ENCODE peak calls at places on chromosomes 6 and 20, in five cellular contexts. H, X, Z, F and L are unnamed samples. For H3K4me1, the result is how much of the 10 kb centered on the place peaks cover.

GRCh38 chr6:52503853-52504777 is 72.7 kb downstream of the TRAM2 start:
- DNase-seq in Z (peak), X (no peak), F (peak), H (no peak), L (peak)

GRCh38 chr6:83696674-83697073 is 12.2 kb downstream of the SNAP91 start:
- DNase-seq in Z (no peak), X (no peak), F (no peak), H (no peak), L (no peak)

GRCh38 chr6:21137708-21138358 is 455.7 kb upstream of the SOX4 start:
- DNase-seq in F (peak), Z (peak), X (no peak), H (no peak), L (no peak)

GRCh38 chr6:15504040-15504491 is 158.8 kb downstream of the DTNBP1 start:
- DNase-seq in H (peak), Z (no peak), F (peak), X (no peak), L (peak)

GRCh38 chr6:147936703-147937102 is 405.9 kb upstream of the SASH1 start:
- DNase-seq in H (no peak), Z (no peak), X (no peak), F (no peak), L (no peak)

GRCh38 chr20:20343886-20344381 is 24.0 kb upstream of the INSM1 start:
- DNase-seq in H (no peak), F (no peak), X (no peak), Z (no peak), L (peak)

GRCh38 chr20:52490715-52491430 is 299.3 kb upstream of the ZFP64 start:
- DNase-seq in F (peak), Z (peak), H (no peak), X (no peak), L (no peak)

GRCh38 chr6:144232434-144233223 is 52.5 kb upstream of the UTRN start:
- DNase-seq in H (no peak), F (no peak), X (no peak), Z (peak), L (no peak)

GRCh38 chr6:26660096-26660425 is 515 bp upstream of the ZNF322 start:
- DNase-seq in Z (peak), F (peak), H (no peak), X (peak), L (no peak)

GRCh38 chr6:84681693-84682326 is 82.6 kb downstream of the TBX18 start:
- DNase-seq in F (no peak), H (no peak), X (no peak), Z (no peak), L (no peak)

GRCh38 chr6:107987805-107988204 is 29.8 kb upstream of the SEC63 start:
- DNase-seq in Z (no peak), X (peak), H (no peak), F (no peak), L (no peak)

GRCh38 chr6:136930528-136930927 is 8.4 kb downstream of the SLC35D3 start:
- DNase-seq in X (no peak), H (no peak), F (no peak), Z (no peak), L (no peak)

GRCh38 chr20:57672164-57672563 is 37.7 kb downstream of the PMEPA1 start:
- DNase-seq in X (no peak), Z (peak), F (peak), H (peak), L (no peak)

GRCh38 chr20:20369353-20370086 is 1.6 kb downstream of the INSM1 start:
- DNase-seq in F (no peak), Z (no peak), H (peak), X (peak), L (peak)

GRCh38 chr20:52379723-52380336 is 188.3 kb upstream of the ZFP64 start:
- DNase-seq in X (peak), H (peak), Z (peak), F (peak), L (peak)

GRCh38 chr20:38173237-38174156 is 8.4 kb upstream of the TGM2 start:
- DNase-seq in X (peak), F (peak), H (peak), Z (peak), L (peak)

GRCh38 chr6:167157867-167158266 is at the start of gene GPR31:
- DNase-seq in Z (no peak), X (no peak), H (no peak), F (no peak), L (no peak)

GRCh38 chr20:25372584-25373336 is 17.9 kb downstream of the ABHD12 start:
- DNase-seq in H (no peak), F (peak), X (no peak), Z (peak), L (peak)

GRCh38 chr6:71246596-71246995 is 42.0 kb upstream of the OGFRL1 start:
- DNase-seq in Z (no peak), H (no peak), X (no peak), F (no peak), L (no peak)

GRCh38 chr20:56764671-56765070 is 135.6 kb downstream of the TFAP2C start:
- DNase-seq in Z (no peak), H (no peak), X (no peak), F (no peak), L (no peak)

GRCh38 chr6:108560463-108561308 is at the start of gene FOXO3:
- DNase-seq in F (peak), X (peak), H (peak), Z (peak), L (peak)

GRCh38 chr6:116389357-116389756 is 18.6 kb downstream of the DSE start:
- DNase-seq in F (no peak), H (no peak), Z (no peak), X (no peak), L (no peak)

GRCh38 chr6:160135922-160136655 is 14.5 kb downstream of the SLC22A1 start:
- DNase-seq in H (no peak), X (no peak), Z (no peak), F (no peak), L (no peak)

GRCh38 chr6:75933387-75933975 is 139.0 kb downstream of the IMPG1 start:
- DNase-seq in F (no peak), Z (no peak), H (no peak), X (no peak), L (no peak)

GRCh38 chr20:13412806-13413445 is 191.9 kb downstream of the ISM1 start:
- DNase-seq in Z (peak), F (peak), H (no peak), X (no peak), L (no peak)

GRCh38 chr6:106802141-106802540 is 172.4 kb downstream of the CD24 start:
- DNase-seq in F (no peak), H (no peak), X (no peak), Z (no peak), L (no peak)

GRCh38 chr6:122995930-122996796 is at the start of gene CLVS2:
- DNase-seq in H (peak), Z (no peak), F (peak), X (peak), L (peak)

GRCh38 chr6:111781055-111781708 is 92.1 kb downstream of the FYN start:
- DNase-seq in F (peak), H (no peak), X (no peak), Z (peak), L (no peak)

GRCh38 chr20:62550087-62550565 is 74.3 kb upstream of the GATA5 start:
- DNase-seq in H (peak), F (no peak), X (peak), Z (no peak), L (no peak)

GRCh38 chr6:113723182-113723581 is 134.0 kb upstream of the MARCKS start:
- DNase-seq in H (no peak), X (no peak), F (no peak), Z (peak), L (peak)

GRCh38 chr6:79782775-79783174 is 151.6 kb downstream of the SH3BGRL2 start:
- DNase-seq in X (no peak), Z (no peak), H (no peak), F (no peak), L (no peak)

GRCh38 chr20:51612896-51613295 is 70.4 kb upstream of the NFATC2 start:
- DNase-seq in Z (no peak), X (no peak), H (no peak), F (no peak), L (no peak)

GRCh38 chr6:52407467-52407866 is 12.7 kb upstream of the EFHC1 start:
- DNase-seq in X (peak), H (peak), F (peak), Z (peak), L (peak)

GRCh38 chr6:49409951-49410542 is 53.0 kb downstream of the MMUT start:
- DNase-seq in F (peak), Z (peak), X (peak), H (peak), L (peak)

GRCh38 chr6:170129691-170130171 is 161.1 kb downstream of the DLL1 start:
- DNase-seq in Z (no peak), X (no peak), F (no peak), H (no peak), L (peak)

GRCh38 chr6:42086665-42087050 is 36.3 kb downstream of the TAF8 start:
- DNase-seq in F (no peak), Z (no peak), H (no peak), X (no peak), L (no peak)

GRCh38 chr6:56363796-56364195 is 116.4 kb upstream of the COL21A1 start:
- DNase-seq in X (no peak), Z (no peak), F (no peak), H (no peak), L (no peak)

GRCh38 chr6:159079367-159079766 is 34.6 kb upstream of the TAGAP start:
- DNase-seq in F (peak), Z (no peak), X (no peak), H (no peak), L (no peak)

GRCh38 chr6:159074866-159075265 is 30.1 kb upstream of the TAGAP start:
- DNase-seq in H (no peak), F (no peak), Z (no peak), X (no peak), L (no peak)

GRCh38 chr6:159074120-159074684 is 29.4 kb upstream of the TAGAP start:
- DNase-seq in Z (peak), F (peak), X (peak), H (peak), L (no peak)

GRCh38 chr6:159075506-159076100 is 30.8 kb upstream of the TAGAP start:
- DNase-seq in Z (no peak), F (peak), H (no peak), X (peak), L (no peak)

GRCh38 chr6:159077123-159077522 is 32.3 kb upstream of the TAGAP start:
- DNase-seq in X (no peak), Z (no peak), F (no peak), H (no peak), L (no peak)
- H3K4me3 ChIP-seq in X (no peak), Z (no peak), F (no peak), H (no peak), L (no peak)

GRCh38 chr6:131258816-131259476 is 123.7 kb downstream of the AKAP7 start:
- DNase-seq in F (peak), X (no peak), Z (peak), H (peak), L (no peak)
- H3K27ac ChIP-seq in F (no peak), X (no peak), Z (no peak), H (peak), L (no peak)

GRCh38 chr6:100464162-100464851 is 414 bp downstream of the SIM1 start:
- DNase-seq in H (peak), X (peak), F (no peak), Z (no peak), L (peak)
- H3K4me1 ChIP-seq in H (under half), X (half or more), F (under half), Z (under half), L (under half)

DNA sequence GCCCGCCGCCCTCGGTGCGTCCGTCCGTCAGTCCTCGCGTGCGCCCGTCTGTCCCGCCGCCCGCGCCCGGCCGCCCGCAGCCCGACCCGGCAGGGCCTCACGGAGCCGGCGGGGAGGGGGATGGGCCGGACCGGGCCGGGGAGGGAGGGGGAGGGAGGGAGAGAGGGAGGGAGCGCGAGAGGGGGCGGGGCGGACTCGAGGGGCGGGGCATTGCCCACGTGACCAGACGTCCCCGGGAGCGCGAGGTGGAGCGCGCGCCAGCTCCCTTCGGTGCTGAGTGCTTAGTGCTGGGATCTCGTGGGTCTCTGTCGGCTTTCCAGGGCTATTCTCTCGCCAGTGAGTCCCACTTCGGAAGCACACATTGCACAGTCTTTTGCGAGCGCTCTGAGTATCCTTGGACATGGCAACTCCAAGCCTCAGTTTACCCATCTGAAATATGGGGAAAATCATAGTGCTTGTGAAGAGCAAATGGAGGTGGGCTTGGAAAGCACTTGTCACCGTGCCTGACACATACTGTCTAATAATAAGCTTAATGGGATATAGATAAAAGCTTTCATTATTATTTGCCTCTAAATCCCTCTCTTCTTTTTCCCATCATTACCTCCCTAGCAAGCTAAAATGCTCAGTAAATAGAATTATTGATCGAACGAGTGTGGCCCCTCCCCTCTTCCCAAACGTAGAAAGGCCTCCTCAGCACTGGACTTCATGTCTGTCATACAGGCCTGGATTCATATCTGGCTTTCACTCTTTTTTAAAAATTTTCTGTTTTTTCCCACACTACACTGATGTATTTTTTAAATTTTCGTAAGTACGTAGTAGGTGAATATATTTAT is at the start of gene NCOA6:
- DNase-seq in H (peak), F (peak), X (peak), Z (peak), L (peak)
- H3K4me3 ChIP-seq in H (peak), F (peak), X (peak), Z (peak), L (peak)

DNA sequence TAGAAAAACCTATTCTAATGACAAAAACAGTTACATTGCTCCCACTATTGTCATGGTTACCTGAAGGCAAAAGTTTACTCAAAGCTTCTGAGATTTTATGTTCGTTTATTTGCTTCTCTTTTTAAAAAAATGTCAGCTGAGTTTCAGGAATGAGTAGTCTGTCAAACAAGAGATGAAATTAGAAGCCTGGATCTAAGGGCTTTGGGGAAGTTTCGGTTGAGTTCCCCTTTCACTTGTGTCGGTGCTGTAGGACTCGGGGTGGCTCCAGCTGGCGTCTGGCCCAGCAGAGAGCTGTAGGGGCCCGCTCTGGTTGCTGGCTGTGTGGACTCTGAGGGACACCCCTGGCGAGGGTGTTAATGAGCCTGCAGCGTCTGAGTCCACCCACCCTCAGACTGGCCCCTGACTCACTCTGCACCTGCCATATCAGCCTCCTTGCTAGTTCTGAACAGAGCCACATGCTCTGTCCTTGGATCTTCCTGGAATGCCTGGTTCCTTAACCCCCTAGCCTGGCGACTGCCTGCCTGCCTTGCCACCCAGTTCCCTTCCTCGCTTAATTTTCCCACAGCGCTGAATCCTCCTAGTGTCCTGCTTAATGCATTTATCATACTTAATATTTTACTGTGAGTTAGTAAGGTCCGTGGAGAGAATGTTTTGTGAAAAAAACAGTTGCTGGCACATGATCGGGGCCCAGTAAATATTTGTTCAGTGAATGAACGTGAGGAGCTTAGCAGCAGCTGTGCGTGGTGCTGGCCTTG is 1.4 kb downstream of the DNAJC5 start:
- DNase-seq in X (peak), F (peak), H (peak), Z (peak), L (peak)
- H3K27ac ChIP-seq in X (peak), F (peak), H (no peak), Z (peak), L (peak)

DNA sequence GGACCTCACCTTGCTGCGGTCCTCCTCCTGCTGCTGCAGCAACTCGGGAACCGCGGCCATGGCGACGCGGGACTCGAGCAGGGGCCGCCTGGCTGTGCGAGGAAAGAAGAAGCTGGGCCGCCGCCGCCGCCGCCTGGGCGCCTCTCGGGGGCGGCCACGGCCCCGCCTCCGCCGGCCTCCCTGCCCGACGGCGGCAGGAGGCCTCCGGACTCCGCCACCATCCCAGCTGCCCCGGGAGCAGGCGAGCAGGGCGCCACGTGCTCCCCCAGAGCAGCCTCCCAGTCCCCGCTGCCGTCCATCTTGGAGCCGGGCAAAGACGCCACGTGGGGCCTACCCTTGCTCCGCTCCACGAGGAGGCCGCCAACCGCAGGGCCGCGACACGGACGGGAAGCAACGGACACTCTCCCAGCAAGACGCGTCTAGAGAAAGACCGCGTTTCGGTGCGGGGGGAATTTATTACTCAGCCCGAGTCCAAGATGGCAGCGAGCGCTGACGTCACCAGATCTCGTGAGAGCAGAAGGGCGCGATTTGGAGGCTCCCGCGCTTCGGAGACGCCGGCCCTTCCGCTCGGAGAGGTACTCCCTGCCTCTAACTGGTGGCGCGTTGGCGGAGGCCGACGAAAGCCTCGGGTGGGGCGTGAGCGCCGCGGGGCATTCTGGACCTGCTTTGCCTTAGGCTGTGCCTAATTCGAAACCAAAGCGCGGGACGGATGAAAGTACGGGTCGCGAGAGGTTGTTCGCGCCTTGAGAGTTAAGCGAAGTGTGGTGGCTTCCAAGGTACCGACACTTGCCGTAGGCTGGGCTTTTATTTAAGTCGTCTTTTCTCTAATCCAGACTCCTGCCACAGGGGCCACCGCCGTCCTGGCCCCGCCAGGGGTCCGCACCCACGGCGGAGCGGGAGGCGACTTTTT is at the start of the genes MGME1 and SNX5:
- DNase-seq in Z (peak), F (peak), H (peak), X (peak), L (peak)
- H3K4me1 ChIP-seq in Z (under half), F (under half), H (under half), X (half or more), L (half or more)

GRCh38 chr6:32047539-32047854 is 9.3 kb downstream of the CYP21A2 start:
- DNase-seq in F (no peak), H (no peak), X (no peak), Z (no peak), L (no peak)
- H3K4me3 ChIP-seq in F (no peak), H (no peak), X (no peak), Z (no peak), L (no peak)

GRCh38 chr6:25431642-25432307 is 152.6 kb downstream of the CARMIL1 start:
- DNase-seq in X (no peak), H (no peak), Z (no peak), F (no peak), L (no peak)
- H3K27ac ChIP-seq in X (no peak), H (no peak), Z (no peak), F (no peak), L (no peak)

DNA sequence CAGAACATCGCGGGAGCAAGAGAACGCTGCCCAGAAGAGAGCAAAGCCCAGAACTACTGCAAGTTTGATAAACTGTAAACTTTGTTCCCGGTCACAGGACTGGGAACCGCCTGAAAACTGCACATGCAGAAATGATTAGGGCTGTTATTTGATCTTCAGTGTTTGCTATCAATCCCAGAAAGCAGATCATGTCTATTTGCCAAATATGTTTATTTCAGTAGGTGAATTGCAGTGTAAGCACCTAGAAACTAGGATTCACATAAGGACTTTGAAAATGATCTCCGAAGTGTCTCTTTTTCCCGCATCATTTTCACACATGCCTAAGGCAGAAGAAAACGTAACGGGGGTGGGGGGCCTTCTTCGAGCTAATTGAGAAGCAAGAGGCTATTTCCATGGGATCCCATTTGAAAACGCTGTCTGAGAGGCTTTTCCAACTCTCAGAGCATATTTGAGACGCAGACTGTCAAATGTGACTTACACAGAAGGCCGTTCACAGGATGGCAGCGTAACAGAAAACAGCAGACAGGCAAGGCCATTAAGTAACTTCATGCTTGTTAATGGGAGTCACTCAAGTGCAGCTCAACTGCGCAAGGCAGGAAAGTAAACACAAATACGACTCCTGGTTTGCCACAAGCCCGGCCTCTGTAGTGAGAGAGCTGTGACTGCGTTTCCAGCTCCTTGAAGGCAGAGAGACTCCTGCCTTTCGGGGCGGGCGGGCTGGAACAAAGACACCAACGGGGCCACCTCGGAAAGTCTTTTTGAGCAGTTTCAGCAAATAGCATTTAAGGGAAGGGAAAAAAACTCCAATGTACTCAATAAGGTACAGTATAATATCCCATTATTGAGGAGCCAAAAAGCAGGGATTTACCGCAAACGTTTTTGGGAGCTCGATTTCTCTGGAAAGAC is 144.7 kb upstream of the ZNF217 start:
- DNase-seq in Z (peak), F (peak), X (peak), H (peak), L (no peak)
- H3K4me1 ChIP-seq in Z (under half), F (under half), X (half or more), H (half or more), L (half or more)